ENCODE peak calls at places on chromosomes 2 and 18, in eight cellular contexts. One of them, this sample, is unnamed.

GRCh38 chr18:51447351-51447896 is 249.9 kb upstream of the MEX3C start:
- DNase-seq in AG10803: no peak
- DNase-seq in cardiac fibroblast: peak
- DNase-seq in fibroblast of lung: no peak
- DNase-seq in sigmoid colon: no peak
- DNase-seq in HFF-Myc: no peak
- DNase-seq in GM23338: peak
- DNase-seq in neural crest cell: no peak
- DNase-seq in this sample: no peak

GRCh38 chr18:66682855-66683322 is 79.0 kb upstream of the CDH19 start:
- DNase-seq in neural crest cell: peak
- DNase-seq in HFF-Myc: no peak
- DNase-seq in cardiac fibroblast: peak
- DNase-seq in fibroblast of lung: peak
- DNase-seq in AG10803: no peak
- DNase-seq in sigmoid colon: no peak
- DNase-seq in GM23338: no peak
- DNase-seq in this sample: no peak

GRCh38 chr2:82120648-82121047 is 1816.1 kb upstream of the LRRTM1 start:
- DNase-seq in fibroblast of lung: no peak
- DNase-seq in GM23338: no peak
- DNase-seq in neural crest cell: no peak
- DNase-seq in cardiac fibroblast: no peak
- DNase-seq in HFF-Myc: no peak
- DNase-seq in sigmoid colon: no peak
- DNase-seq in AG10803: no peak
- DNase-seq in this sample: no peak

GRCh38 chr2:96869824-96870630 is at the start of gene SEMA4C:
- DNase-seq in GM23338: peak
- DNase-seq in AG10803: no peak
- DNase-seq in cardiac fibroblast: peak
- DNase-seq in sigmoid colon: peak
- DNase-seq in fibroblast of lung: peak
- DNase-seq in HFF-Myc: no peak
- DNase-seq in neural crest cell: peak
- DNase-seq in this sample: no peak

GRCh38 chr2:219182331-219183150 is 4.5 kb downstream of the RETREG2 start:
- DNase-seq in cardiac fibroblast: no peak
- DNase-seq in neural crest cell: no peak
- DNase-seq in fibroblast of lung: no peak
- DNase-seq in GM23338: no peak
- DNase-seq in sigmoid colon: peak
- DNase-seq in HFF-Myc: no peak
- DNase-seq in AG10803: no peak
- DNase-seq in this sample: no peak

GRCh38 chr18:9475643-9476580 is 599 bp downstream of the RALBP1 start:
- DNase-seq in GM23338: peak
- DNase-seq in fibroblast of lung: peak
- DNase-seq in AG10803: peak
- DNase-seq in neural crest cell: no peak
- DNase-seq in sigmoid colon: no peak
- DNase-seq in HFF-Myc: no peak
- DNase-seq in cardiac fibroblast: peak
- DNase-seq in this sample: no peak

GRCh38 chr2:60555066-60555793 is 1.8 kb upstream of the BCL11A start:
- DNase-seq in GM23338: peak
- DNase-seq in cardiac fibroblast: peak
- DNase-seq in HFF-Myc: no peak
- DNase-seq in neural crest cell: peak
- DNase-seq in AG10803: peak
- DNase-seq in sigmoid colon: peak
- DNase-seq in fibroblast of lung: peak
- DNase-seq in this sample: peak

GRCh38 chr2:157918319-157918718 is 42.2 kb upstream of the ACVR1 start:
- DNase-seq in neural crest cell: no peak
- DNase-seq in fibroblast of lung: no peak
- DNase-seq in cardiac fibroblast: no peak
- DNase-seq in sigmoid colon: no peak
- DNase-seq in AG10803: no peak
- DNase-seq in GM23338: no peak
- DNase-seq in HFF-Myc: no peak
- DNase-seq in this sample: no peak

GRCh38 chr2:210207929-210208328 is 17.3 kb downstream of the ACADL start:
- DNase-seq in AG10803: no peak
- DNase-seq in fibroblast of lung: no peak
- DNase-seq in neural crest cell: no peak
- DNase-seq in sigmoid colon: no peak
- DNase-seq in cardiac fibroblast: no peak
- DNase-seq in HFF-Myc: no peak
- DNase-seq in GM23338: no peak
- DNase-seq in this sample: no peak

GRCh38 chr2:111896007-111896406 is 2.4 kb upstream of the MERTK start:
- DNase-seq in fibroblast of lung: no peak
- DNase-seq in neural crest cell: no peak
- DNase-seq in cardiac fibroblast: no peak
- DNase-seq in AG10803: no peak
- DNase-seq in HFF-Myc: no peak
- DNase-seq in GM23338: peak
- DNase-seq in sigmoid colon: no peak
- DNase-seq in this sample: no peak

GRCh38 chr2:60441791-60442190 is 111.7 kb downstream of the BCL11A start:
- DNase-seq in AG10803: no peak
- DNase-seq in fibroblast of lung: no peak
- DNase-seq in GM23338: no peak
- DNase-seq in sigmoid colon: no peak
- DNase-seq in HFF-Myc: no peak
- DNase-seq in neural crest cell: no peak
- DNase-seq in cardiac fibroblast: no peak
- DNase-seq in this sample: no peak

GRCh38 chr2:10810175-10811161 is 2.1 kb downstream of the PDIA6 start:
- DNase-seq in AG10803: peak
- DNase-seq in HFF-Myc: no peak
- DNase-seq in sigmoid colon: peak
- DNase-seq in GM23338: no peak
- DNase-seq in fibroblast of lung: peak
- DNase-seq in cardiac fibroblast: peak
- DNase-seq in neural crest cell: no peak
- DNase-seq in this sample: no peak

GRCh38 chr2:45114221-45114955 is 105.1 kb upstream of the SIX2 start:
- DNase-seq in neural crest cell: no peak
- DNase-seq in HFF-Myc: no peak
- DNase-seq in cardiac fibroblast: no peak
- DNase-seq in AG10803: no peak
- DNase-seq in GM23338: no peak
- DNase-seq in sigmoid colon: no peak
- DNase-seq in fibroblast of lung: no peak
- DNase-seq in this sample: no peak

GRCh38 chr2:55038428-55038827 is 11.8 kb downstream of the RTN4 start:
- DNase-seq in AG10803: no peak
- DNase-seq in cardiac fibroblast: no peak
- DNase-seq in neural crest cell: no peak
- DNase-seq in fibroblast of lung: peak
- DNase-seq in GM23338: no peak
- DNase-seq in HFF-Myc: no peak
- DNase-seq in sigmoid colon: no peak
- DNase-seq in this sample: no peak

GRCh38 chr2:72819501-72819900 is 6.3 kb downstream of the EXOC6B start:
- DNase-seq in GM23338: no peak
- DNase-seq in fibroblast of lung: peak
- DNase-seq in neural crest cell: no peak
- DNase-seq in cardiac fibroblast: no peak
- DNase-seq in AG10803: no peak
- DNase-seq in sigmoid colon: no peak
- DNase-seq in HFF-Myc: no peak
- DNase-seq in this sample: no peak

GRCh38 chr2:43438858-43439655 is 156.8 kb downstream of the THADA start:
- DNase-seq in fibroblast of lung: peak
- DNase-seq in AG10803: no peak
- DNase-seq in cardiac fibroblast: no peak
- DNase-seq in sigmoid colon: no peak
- DNase-seq in GM23338: no peak
- DNase-seq in neural crest cell: no peak
- DNase-seq in HFF-Myc: no peak
- DNase-seq in this sample: no peak

GRCh38 chr2:2698182-2699116 is 367.4 kb upstream of the MYT1L start:
- DNase-seq in fibroblast of lung: no peak
- DNase-seq in GM23338: peak
- DNase-seq in HFF-Myc: no peak
- DNase-seq in neural crest cell: peak
- DNase-seq in sigmoid colon: no peak
- DNase-seq in cardiac fibroblast: no peak
- DNase-seq in AG10803: no peak
- DNase-seq in this sample: no peak

GRCh38 chr2:232839680-232840079 is 30.4 kb upstream of the SNORC start:
- DNase-seq in GM23338: no peak
- DNase-seq in neural crest cell: no peak
- DNase-seq in fibroblast of lung: no peak
- DNase-seq in AG10803: no peak
- DNase-seq in sigmoid colon: peak
- DNase-seq in cardiac fibroblast: no peak
- DNase-seq in HFF-Myc: no peak
- DNase-seq in this sample: no peak

GRCh38 chr2:232836934-232837333 is 33.1 kb upstream of the SNORC start:
- DNase-seq in sigmoid colon: no peak
- DNase-seq in cardiac fibroblast: no peak
- DNase-seq in GM23338: no peak
- DNase-seq in fibroblast of lung: no peak
- DNase-seq in HFF-Myc: no peak
- DNase-seq in neural crest cell: no peak
- DNase-seq in AG10803: no peak
- DNase-seq in this sample: no peak

GRCh38 chr2:232842689-232843088 is 27.4 kb upstream of the SNORC start:
- DNase-seq in neural crest cell: no peak
- DNase-seq in GM23338: no peak
- DNase-seq in HFF-Myc: no peak
- DNase-seq in fibroblast of lung: no peak
- DNase-seq in cardiac fibroblast: no peak
- DNase-seq in sigmoid colon: no peak
- DNase-seq in AG10803: no peak
- DNase-seq in this sample: no peak

GRCh38 chr2:232833830-232834229 is 36.2 kb upstream of the SNORC start:
- DNase-seq in fibroblast of lung: no peak
- DNase-seq in neural crest cell: no peak
- DNase-seq in GM23338: no peak
- DNase-seq in cardiac fibroblast: peak
- DNase-seq in AG10803: no peak
- DNase-seq in HFF-Myc: no peak
- DNase-seq in sigmoid colon: no peak
- DNase-seq in this sample: no peak

DNA sequence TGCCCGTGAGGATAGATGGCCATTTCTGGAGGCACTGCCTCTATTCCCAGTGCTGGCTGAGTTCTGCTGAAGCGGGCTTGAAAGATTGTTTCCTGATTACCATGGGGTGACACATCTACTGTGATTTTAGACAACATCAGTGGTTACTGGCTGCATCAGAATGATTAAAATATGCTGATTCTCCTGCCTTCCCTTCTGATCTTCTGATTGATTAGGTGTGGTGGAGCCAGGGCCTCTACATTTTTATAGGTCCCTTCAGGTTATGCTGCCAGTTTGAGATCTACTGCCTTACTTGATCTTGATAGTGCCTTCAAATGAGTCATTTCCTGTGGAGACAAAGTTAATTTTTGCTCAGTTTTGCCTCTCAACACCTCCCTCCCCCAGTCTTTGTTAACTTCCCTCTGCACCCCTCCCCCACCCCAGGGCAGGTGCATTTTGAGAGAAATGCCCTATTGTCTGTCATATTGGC is 31.6 kb upstream of the SNORC start:
- DNase-seq in cardiac fibroblast: no peak
- DNase-seq in AG10803: no peak
- DNase-seq in GM23338: peak
- DNase-seq in fibroblast of lung: peak
- DNase-seq in sigmoid colon: no peak
- DNase-seq in neural crest cell: no peak
- DNase-seq in HFF-Myc: no peak
- DNase-seq in this sample: no peak
- TF ChIP-seq CTCF in cardiac fibroblast: no peak
- TF ChIP-seq CTCF in AG10803: no peak
- TF ChIP-seq CTCF in GM23338: no peak
- TF ChIP-seq CTCF in fibroblast of lung: no peak
- TF ChIP-seq CTCF in sigmoid colon: no peak
- TF ChIP-seq CTCF in neural crest cell: no peak
- TF ChIP-seq CTCF in HFF-Myc: no peak
- TF ChIP-seq CTCF in this sample: no peak

GRCh38 chr2:134375935-134376334 is 122.1 kb downstream of the MGAT5 start:
- DNase-seq in sigmoid colon: peak
- DNase-seq in HFF-Myc: peak
- DNase-seq in cardiac fibroblast: peak
- DNase-seq in GM23338: peak
- DNase-seq in fibroblast of lung: peak
- DNase-seq in neural crest cell: no peak
- DNase-seq in AG10803: peak
- DNase-seq in this sample: no peak
- TF ChIP-seq CTCF in sigmoid colon: peak
- TF ChIP-seq CTCF in HFF-Myc: peak
- TF ChIP-seq CTCF in cardiac fibroblast: peak
- TF ChIP-seq CTCF in GM23338: peak
- TF ChIP-seq CTCF in fibroblast of lung: no peak
- TF ChIP-seq CTCF in neural crest cell: no peak
- TF ChIP-seq CTCF in AG10803: peak
- TF ChIP-seq CTCF in this sample: peak

GRCh38 chr2:27086722-27087446 is at the start of gene KHK:
- DNase-seq in HFF-Myc: no peak
- DNase-seq in GM23338: peak
- DNase-seq in fibroblast of lung: peak
- DNase-seq in sigmoid colon: peak
- DNase-seq in neural crest cell: peak
- DNase-seq in AG10803: no peak
- DNase-seq in cardiac fibroblast: peak
- DNase-seq in this sample: peak
- TF ChIP-seq CTCF in HFF-Myc: no peak
- TF ChIP-seq CTCF in GM23338: no peak
- TF ChIP-seq CTCF in fibroblast of lung: no peak
- TF ChIP-seq CTCF in sigmoid colon: no peak
- TF ChIP-seq CTCF in neural crest cell: no peak
- TF ChIP-seq CTCF in AG10803: no peak
- TF ChIP-seq CTCF in cardiac fibroblast: no peak
- TF ChIP-seq CTCF in this sample: no peak

DNA sequence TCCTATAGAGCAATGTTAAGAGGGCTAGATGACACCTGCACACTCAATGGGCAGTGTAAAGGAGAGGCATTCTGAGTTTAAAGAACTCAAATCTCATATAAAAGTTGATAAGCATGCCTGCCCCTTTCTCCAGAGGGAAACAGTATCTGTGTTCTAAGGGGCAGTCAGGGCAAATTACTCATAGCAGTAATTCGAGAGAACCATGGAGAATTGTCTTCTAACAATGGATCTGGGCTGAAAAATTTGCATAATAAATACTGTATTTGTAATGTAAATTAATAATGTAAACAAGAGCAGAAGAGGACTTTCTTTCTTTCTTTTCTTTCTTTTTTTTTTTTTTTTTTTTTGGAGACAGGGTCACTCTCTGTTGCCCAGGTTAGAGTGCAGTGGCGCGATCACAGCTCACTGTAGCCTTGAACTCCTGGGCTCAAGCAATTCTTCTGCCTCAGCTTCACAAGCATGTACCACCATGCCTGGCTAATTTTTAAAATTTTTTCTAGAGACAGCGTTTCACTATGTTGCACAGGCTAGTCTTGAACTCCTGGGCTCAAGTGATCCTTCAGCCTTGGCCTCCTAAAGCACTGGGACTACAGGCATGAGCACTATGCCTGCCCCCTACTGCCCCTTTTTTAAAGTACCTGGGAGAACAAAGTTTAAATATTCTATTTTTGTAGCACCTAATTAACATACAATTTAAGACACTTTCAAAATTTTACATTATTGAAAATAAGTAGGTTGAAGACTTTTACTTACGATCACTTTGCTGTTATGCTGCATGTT is 70.6 kb downstream of the OTX1 start:
- DNase-seq in neural crest cell: no peak
- DNase-seq in sigmoid colon: no peak
- DNase-seq in HFF-Myc: no peak
- DNase-seq in GM23338: peak
- DNase-seq in fibroblast of lung: no peak
- DNase-seq in cardiac fibroblast: no peak
- DNase-seq in AG10803: no peak
- DNase-seq in this sample: no peak
- TF ChIP-seq CTCF in neural crest cell: no peak
- TF ChIP-seq CTCF in sigmoid colon: no peak
- TF ChIP-seq CTCF in HFF-Myc: no peak
- TF ChIP-seq CTCF in GM23338: peak
- TF ChIP-seq CTCF in fibroblast of lung: no peak
- TF ChIP-seq CTCF in cardiac fibroblast: no peak
- TF ChIP-seq CTCF in AG10803: no peak
- TF ChIP-seq CTCF in this sample: no peak

This sample was measured in osteocyte.